ENCODE peak calls at places on chromosomes 7 and 10, in four cellular contexts. C is lower lobe of right lung, V is psoas muscle, M is cardiac muscle cell. X is an unnamed sample. For H3K27me3, the result is how much of the 10 kb centered on the place peaks cover.

GRCh38 chr7:42091461-42092229 is 145.4 kb downstream of the GLI3 start:
- DNase-seq in V (no peak), C (no peak), M (peak), X (peak)

GRCh38 chr7:98788921-98789320 is 80.9 kb downstream of the TMEM130 start:
- DNase-seq in V (no peak), C (no peak), M (no peak), X (no peak)

GRCh38 chr10:69787681-69788080 is 14.0 kb upstream of the COL13A1 start:
- DNase-seq in M (no peak), C (no peak), V (peak), X (no peak)

GRCh38 chr7:47516985-47517590 is 64.8 kb downstream of the TNS3 start:
- DNase-seq in V (no peak), M (no peak), C (no peak), X (no peak)

GRCh38 chr10:91975438-91975837 is 51.9 kb downstream of the BTAF1 start:
- DNase-seq in C (no peak), V (no peak), M (no peak), X (no peak)

GRCh38 chr7:131896189-131896855 is 339.9 kb upstream of the PODXL start:
- DNase-seq in M (no peak), V (no peak), C (no peak), X (no peak)

GRCh38 chr7:34728156-34728555 is 70.1 kb downstream of the NPSR1 start:
- DNase-seq in M (no peak), V (no peak), C (no peak), X (no peak)

GRCh38 chr7:152313879-152314604 is 121.8 kb downstream of the KMT2C start:
- DNase-seq in C (no peak), M (peak), V (no peak), X (no peak)

GRCh38 chr10:44761076-44761475 is 150.1 kb upstream of the TMEM72 start:
- DNase-seq in C (no peak), M (no peak), V (no peak), X (no peak)

GRCh38 chr7:90461216-90461615 is 8.2 kb upstream of the PTTG1IP2 start:
- DNase-seq in V (no peak), C (no peak), M (no peak), X (no peak)

GRCh38 chr10:3813986-3814831 is 29.2 kb upstream of the KLF6 start:
- DNase-seq in C (no peak), V (peak), M (no peak), X (no peak)

GRCh38 chr7:138665249-138665648 is 35.9 kb downstream of the SVOPL start:
- DNase-seq in M (no peak), V (no peak), C (no peak), X (no peak)

GRCh38 chr10:118953999-118954398 is 75.5 kb upstream of the NANOS1 start:
- DNase-seq in V (no peak), C (no peak), M (no peak), X (no peak)

GRCh38 chr10:92915892-92916291 is 67.6 kb downstream of the EXOC6 start:
- DNase-seq in V (no peak), M (no peak), C (no peak), X (no peak)

GRCh38 chr10:3887404-3887803 is 102.4 kb upstream of the KLF6 start:
- DNase-seq in C (no peak), M (no peak), V (no peak), X (no peak)

GRCh38 chr10:99595770-99596465 is 24.3 kb downstream of the SLC25A28 start:
- DNase-seq in C (no peak), V (peak), M (peak), X (no peak)

GRCh38 chr7:132765861-132766260 is 189.6 kb upstream of the PLXNA4 start:
- DNase-seq in C (no peak), V (no peak), M (no peak), X (no peak)

GRCh38 chr7:102273749-102274712 is 12.6 kb upstream of the SH2B2 start:
- DNase-seq in M (peak), V (no peak), C (no peak), X (no peak)

GRCh38 chr7:54542920-54543539 is 855 bp downstream of the VSTM2A start:
- DNase-seq in V (no peak), C (no peak), M (peak), X (no peak)

GRCh38 chr10:117541909-117542705 is 439 bp upstream of the EMX2 start:
- DNase-seq in C (no peak), M (peak), V (peak), X (no peak)

GRCh38 chr7:38880035-38880434 is 29.0 kb downstream of the VPS41 start:
- DNase-seq in M (no peak), V (no peak), C (no peak), X (no peak)

GRCh38 chr7:127245582-127245981 is 7.2 kb downstream of the GRM8 start:
- DNase-seq in M (no peak), C (no peak), V (no peak), X (no peak)

GRCh38 chr10:113657544-113657943 is 6.3 kb downstream of the NRAP start:
- DNase-seq in M (no peak), V (no peak), C (no peak), X (no peak)

GRCh38 chr7:155962191-155962967 is 150.1 kb upstream of the SHH start:
- DNase-seq in C (no peak), M (no peak), V (no peak), X (no peak)

GRCh38 chr10:75019360-75019759 is 92.1 kb upstream of the SAMD8 start:
- DNase-seq in C (no peak), M (no peak), V (no peak), X (no peak)

GRCh38 chr10:132912685-132913558 is 29.4 kb downstream of the CFAP46 start:
- DNase-seq in M (peak), C (no peak), V (peak), X (peak)

GRCh38 chr7:120404042-120404441 is 131.1 kb downstream of the KCND2 start:
- DNase-seq in C (no peak), M (no peak), V (no peak), X (no peak)

GRCh38 chr10:72043016-72043834 is 45.1 kb downstream of the SPOCK2 start:
- DNase-seq in C (no peak), V (no peak), M (no peak), X (no peak)

GRCh38 chr7:55778631-55779030 is 83.9 kb downstream of the SEPTIN14 start:
- DNase-seq in M (no peak), C (no peak), V (no peak), X (no peak)
- TF ChIP-seq CTCF in M (no peak), C (no peak), V (no peak), X (no peak)

DNA sequence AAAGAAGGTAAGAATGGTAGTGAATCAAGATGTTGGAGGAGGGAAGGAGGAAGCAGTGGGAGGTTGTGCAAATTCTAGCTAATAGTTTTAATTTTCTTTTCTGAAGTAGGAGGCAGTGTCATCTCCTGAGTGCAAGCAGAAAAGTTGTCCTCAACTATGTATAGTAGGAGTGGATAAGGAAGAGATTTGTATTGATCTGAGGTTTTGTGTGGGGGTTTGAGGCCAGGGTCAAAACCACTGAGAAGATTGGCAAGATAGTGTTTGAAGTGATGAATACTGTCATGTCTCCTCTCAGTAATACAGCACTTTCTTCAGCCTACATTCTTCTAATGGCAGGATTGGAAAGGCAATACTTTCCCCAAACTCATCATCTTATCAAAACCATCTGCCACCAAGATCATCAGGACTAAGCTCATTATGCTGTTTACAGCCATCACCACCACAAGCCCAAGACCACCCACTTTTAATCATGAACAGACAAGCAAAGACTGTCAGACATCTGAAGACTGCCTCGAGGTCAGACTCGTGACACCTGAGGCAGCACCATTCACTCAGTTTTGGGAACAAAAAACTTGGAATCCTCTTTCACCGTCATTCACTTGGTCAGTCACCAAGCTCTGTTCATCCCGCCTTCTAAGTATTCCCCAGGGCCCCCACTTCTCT is 1.5 kb upstream of the MIOS start:
- DNase-seq in V (no peak), C (no peak), M (no peak), X (no peak)
- H3K27ac ChIP-seq in V (peak), C (peak), M (no peak), X (no peak)

GRCh38 chr7:26862806-26863205 is 1.6 kb downstream of the SKAP2 start:
- DNase-seq in M (no peak), C (no peak), V (no peak), X (no peak)
- H3K27me3 ChIP-seq in M (half or more), C (under half), V (under half), X (under half)

GRCh38 chr10:60098676-60099601 is 192.6 kb upstream of the CCDC6 start:
- DNase-seq in C (no peak), V (no peak), M (no peak), X (no peak)
- TF ChIP-seq CTCF in C (no peak), V (peak), M (peak), X (no peak)

X was measured in upper lobe of right lung.